ENCODE peak calls at places on chromosomes 16 and 17, in six cellular contexts. P, Z, T, K, Y and U are unnamed samples.

GRCh38 chr16:54136276-54136625 is 150.3 kb downstream of the IRX3 start:
- DNase-seq in Z (no peak), Y (no peak), K (no peak), T (no peak), P (no peak), U (no peak)

GRCh38 chr17:77404812-77405581 is 264.2 kb downstream of the SEC14L1 start:
- DNase-seq in K (no peak), P (peak; percentile 89), Y (peak; percentile 95), T (no peak), Z (peak; percentile 57), U (peak; percentile 92)

GRCh38 chr17:47279062-47279801 is 25.6 kb downstream of the ITGB3 start:
- DNase-seq in P (no peak), T (no peak), Y (peak; percentile 84), Z (peak; percentile 66), K (no peak), U (no peak)

GRCh38 chr16:11126389-11127072 is 129.5 kb downstream of the SOCS1 start:
- DNase-seq in P (no peak), K (no peak), T (no peak), Z (no peak), Y (no peak), U (no peak)

GRCh38 chr17:41962768-41963434 is 3.7 kb upstream of the CNP start:
- DNase-seq in K (peak; percentile 33), P (peak; percentile 78), Y (peak; percentile 89), Z (peak; percentile 79), T (no peak), U (peak; percentile 77)

GRCh38 chr17:56471661-56472060 is 121.8 kb upstream of the NOG start:
- DNase-seq in Z (no peak), Y (no peak), K (no peak), P (no peak), T (no peak), U (no peak)

GRCh38 chr17:53516643-53517042 is 306.1 kb upstream of the KIF2B start:
- DNase-seq in K (no peak), P (no peak), T (no peak), Y (no peak), Z (no peak), U (no peak)

GRCh38 chr16:89386337-89386736 is 104.0 kb downstream of the ANKRD11 start:
- DNase-seq in T (no peak), K (no peak), Y (no peak), P (no peak), Z (no peak), U (no peak)

GRCh38 chr17:40702271-40702670 is 1.3 kb downstream of the KRT24 start:
- DNase-seq in Z (no peak), Y (no peak), T (no peak), P (no peak), K (no peak), U (no peak)

GRCh38 chr16:1308036-1308976 is 1.1 kb upstream of the UBE2I start:
- DNase-seq in P (no peak), K (peak; percentile 74), Z (no peak), Y (no peak), T (no peak), U (no peak)

GRCh38 chr17:19610879-19611278 is 37.7 kb upstream of the ALDH3A2 start:
- DNase-seq in P (no peak), K (no peak), Z (no peak), Y (no peak), T (no peak), U (no peak)

GRCh38 chr16:53429221-53429943 is 4.9 kb upstream of the RBL2 start:
- DNase-seq in K (no peak), P (no peak), T (no peak), Z (no peak), Y (no peak), U (no peak)

GRCh38 chr17:1324201-1324750 is 44.8 kb downstream of the TRARG1 start:
- DNase-seq in Z (no peak), K (no peak), Y (no peak), T (no peak), P (no peak), U (no peak)

GRCh38 chr17:80843741-80844156 is 147.9 kb upstream of the CHMP6 start:
- DNase-seq in P (no peak), Z (no peak), Y (peak; percentile 44), T (no peak), K (no peak), U (no peak)

GRCh38 chr16:47731252-47731651 is 270.1 kb downstream of the PHKB start:
- DNase-seq in Z (no peak), Y (no peak), K (no peak), P (no peak), T (no peak), U (no peak)

GRCh38 chr17:74404218-74404617 is 27.7 kb upstream of the GPRC5C start:
- DNase-seq in T (no peak), Y (no peak), Z (no peak), P (no peak), K (no peak), U (no peak)

DNA sequence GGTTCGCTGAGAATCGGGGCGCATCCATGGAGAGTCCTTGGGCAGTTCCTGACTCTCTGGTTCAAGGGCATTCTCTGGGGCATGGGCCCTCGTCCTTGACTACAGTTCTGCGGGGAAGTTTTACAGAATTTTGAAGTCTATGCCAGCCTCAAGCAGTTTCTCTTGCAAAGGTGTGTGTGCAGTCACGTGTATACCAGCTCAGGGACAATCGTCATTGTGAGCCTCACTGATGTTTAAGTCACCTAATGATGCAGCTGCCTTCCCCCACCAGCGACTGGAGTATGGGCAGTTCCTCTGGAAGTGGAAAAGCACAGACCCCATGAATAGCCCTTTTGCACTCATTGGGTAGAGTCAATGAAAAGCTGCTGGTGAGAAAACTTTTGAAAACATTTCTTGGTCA is 1.3 kb downstream of the PLCG2 start:
- DNase-seq in Y (no peak), T (no peak), Z (no peak), K (no peak), P (no peak), U (no peak)
- H3K4me3 ChIP-seq in Y (peak overlapping the region; percentile 74), T (no peak overlapping the region), Z (peak overlapping the region; percentile 81), K (peak overlapping the region; percentile 93), P (no peak overlapping the region), U (no peak overlapping the region)

DNA sequence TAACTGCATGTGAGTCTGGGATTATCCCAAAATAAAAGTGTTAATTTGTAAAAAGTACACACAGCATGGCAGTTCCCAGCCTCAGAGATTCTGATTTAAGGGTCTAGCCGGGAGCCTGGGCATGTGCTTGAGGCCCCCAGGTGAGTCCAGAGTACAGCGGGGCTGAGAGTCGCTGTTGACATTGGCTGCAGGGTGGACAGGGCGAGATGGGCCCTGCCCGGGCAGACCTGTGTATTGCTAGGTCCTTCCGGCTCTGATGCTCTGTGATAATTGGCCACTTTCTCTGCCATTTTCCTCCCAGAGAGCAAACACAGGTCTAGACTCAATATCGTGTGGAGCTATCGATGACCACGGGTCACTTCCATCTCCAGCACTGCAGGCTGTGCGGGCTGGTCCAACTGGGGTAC is 73.6 kb downstream of the ABCC6 start:
- DNase-seq in K (no peak), Z (no peak), Y (no peak), T (no peak), P (no peak), U (no peak)
- H3K27ac ChIP-seq in K (no peak overlapping the region), Z (peak overlapping the region; percentile 71), Y (no peak overlapping the region), T (no peak overlapping the region), P (no peak overlapping the region), U (no peak overlapping the region)

GRCh38 chr17:51119415-51120356 is 982 bp downstream of the SPAG9 start:
- DNase-seq in Y (peak; percentile 92), Z (peak; percentile 41), P (no peak), K (peak; percentile 38), T (no peak), U (peak; percentile 24)

GRCh38 chr17:51121620-51122472 is 1.2 kb upstream of the SPAG9 start:
- DNase-seq in T (no peak), Z (peak; percentile 85), K (peak; percentile 100), Y (peak; percentile 90), P (peak; percentile 54), U (peak; percentile 50)

GRCh38 chr17:51120357-51120738 is 320 bp downstream of the SPAG9 start:
- DNase-seq in K (no peak), T (no peak), P (no peak), Y (no peak), Z (no peak), U (no peak)

GRCh38 chr17:51118330-51119195 is 2.1 kb downstream of the SPAG9 start:
- DNase-seq in T (no peak), Y (no peak), P (no peak), Z (no peak), K (no peak), U (no peak)

GRCh38 chr17:51120739-51121619 is at the start of gene SPAG9:
- DNase-seq in K (peak; percentile 95), Y (peak; percentile 97), Z (peak; percentile 97), P (peak; percentile 92), T (peak; percentile 68), U (peak; percentile 92)
- H3K4me1 ChIP-seq in K (peaks cover 54% of the 10 kb centered on the region), Y (peaks cover 54% of the 10 kb centered on the region), Z (peaks cover 62% of the 10 kb centered on the region), P (peaks cover 38% of the 10 kb centered on the region), T (peaks cover 54% of the 10 kb centered on the region), U (peaks cover 35% of the 10 kb centered on the region)

GRCh38 chr17:7311110-7311698 is 3.8 kb downstream of the EIF5A start:
- DNase-seq in Z (no peak), P (no peak), T (no peak), Y (no peak), K (no peak), U (no peak)

GRCh38 chr17:7306911-7307685 is at the start of gene EIF5A:
- DNase-seq in T (peak; percentile 99), Y (peak; percentile 100), P (peak; percentile 100), K (peak; percentile 100), Z (peak; percentile 100), U (peak; percentile 100)

GRCh38 chr17:7308625-7309433 is 1.4 kb downstream of the EIF5A start:
- DNase-seq in T (no peak), Y (peak; percentile 91), K (peak; percentile 72), Z (peak; percentile 63), P (peak; percentile 87), U (peak; percentile 92)

GRCh38 chr17:7307686-7308624 is 527 bp downstream of the EIF5A start:
- DNase-seq in T (no peak), P (no peak), K (no peak), Z (peak; percentile 59), Y (peak; percentile 91), U (peak; percentile 56)

GRCh38 chr17:7309628-7310027 is 2.2 kb downstream of the EIF5A start:
- DNase-seq in Z (no peak), K (no peak), T (no peak), P (no peak), Y (no peak), U (no peak)
- H3K4me3 ChIP-seq in Z (peak overlapping the region; percentile 97), K (peak overlapping the region; percentile 90), T (no peak overlapping the region), P (peak overlapping the region; percentile 92), Y (no peak overlapping the region), U (peak overlapping the region; percentile 60)

DNA sequence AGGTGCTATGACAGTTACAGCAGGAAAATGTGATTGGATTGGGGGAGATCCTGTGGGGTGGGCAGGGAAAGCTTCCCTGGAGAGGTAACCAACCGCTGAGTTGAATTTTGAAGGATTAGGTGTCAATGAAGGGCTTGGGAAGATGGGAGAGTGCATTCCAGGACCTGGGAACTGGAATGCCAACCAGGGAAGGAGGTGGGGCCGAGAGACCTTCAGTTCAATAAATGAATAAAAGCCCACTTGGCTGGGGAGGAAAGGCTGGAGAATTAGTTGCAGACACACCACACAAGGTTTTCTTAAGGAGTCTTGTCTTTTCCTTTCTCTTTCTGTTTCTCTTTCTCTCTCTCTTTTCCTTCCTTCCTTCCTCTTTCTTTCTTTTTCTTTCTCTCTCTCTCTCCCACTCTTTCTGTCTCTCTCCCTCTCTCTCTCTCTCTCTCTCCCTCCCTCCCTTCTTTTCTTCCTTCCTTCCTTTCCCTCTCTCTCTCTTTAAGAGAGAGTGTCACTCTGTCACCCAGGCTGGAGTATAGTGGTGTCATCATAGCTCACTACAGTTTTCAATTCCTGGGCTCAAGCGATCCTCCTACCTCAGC is 3.3 kb downstream of the USP43 start:
- DNase-seq in T (no peak), Y (no peak), P (no peak), Z (no peak), K (no peak), U (no peak)
- H3K27ac ChIP-seq in T (no peak overlapping the region), Y (no peak overlapping the region), P (no peak overlapping the region), Z (no peak overlapping the region), K (peak overlapping the region; percentile 35), U (no peak overlapping the region)